ENCODE peak calls at places on chromosomes 11 and 22, in nine cellular contexts. U is fibroblast of lung, L is psoas muscle, D is mammary epithelial cell, Z is astrocyte of the spinal cord, X is HepG2, N is esophagus muscularis mucosa, G is upper lobe of right lung, O is body of pancreas. I is an unnamed sample.

GRCh38 chr22:49046000-49046545 is 781.6 kb downstream of the BRD1 start:
- DNase-seq in D (no peak), O (no peak), G (no peak), N (no peak), X (no peak), L (no peak), Z (no peak), U (no peak), I (no peak)

GRCh38 chr11:84384637-84385227 is 1098.6 kb upstream of the CCDC90B start:
- DNase-seq in N (no peak), Z (peak; percentile 66), U (peak; percentile 49), L (peak; percentile 16), G (no peak), D (peak; percentile 28), O (peak; percentile 60), X (peak; percentile 30), I (peak; percentile 21)

GRCh38 chr11:17351510-17352176 is at the start of gene NCR3LG1:
- DNase-seq in L (peak; percentile 65), D (peak; percentile 72), X (peak; percentile 46), N (peak; percentile 92), G (peak; percentile 86), Z (peak; percentile 67), O (peak; percentile 52), U (peak; percentile 78), I (no peak)

GRCh38 chr11:96324912-96325311 is 18.1 kb downstream of the MAML2 start:
- DNase-seq in X (no peak), O (no peak), U (peak; percentile 54), L (no peak), Z (peak; percentile 78), G (no peak), N (no peak), D (peak; percentile 55), I (peak; percentile 61)

GRCh38 chr22:37139762-37140161 is 10.0 kb downstream of the IL2RB start:
- DNase-seq in O (no peak), N (no peak), L (no peak), G (no peak), X (no peak), D (no peak), U (no peak), Z (no peak), I (no peak)

GRCh38 chr11:110490886-110491285 is 61.1 kb downstream of the FDX1 start:
- DNase-seq in D (peak; percentile 61), X (no peak), O (no peak), U (peak; percentile 86), L (peak; percentile 29), Z (peak; percentile 20), N (peak; percentile 72), G (no peak), I (no peak)

GRCh38 chr22:39017596-39018365 is 3.1 kb upstream of the APOBEC3D start:
- DNase-seq in N (no peak), G (no peak), Z (no peak), U (no peak), L (no peak), D (no peak), O (no peak), X (no peak), I (no peak)

GRCh38 chr11:117724104-117724503 is 72.9 kb downstream of the DSCAML1 start:
- DNase-seq in D (no peak), X (no peak), N (no peak), Z (no peak), O (no peak), U (no peak), L (no peak), G (peak; percentile 26), I (no peak)

GRCh38 chr22:47107431-47107830 is 345.0 kb downstream of the TBC1D22A start:
- DNase-seq in X (no peak), D (peak; percentile 67), N (no peak), U (peak; percentile 80), L (no peak), G (no peak), Z (peak; percentile 83), O (no peak), I (peak; percentile 69)

GRCh38 chr11:84398017-84398626 is 1112.0 kb upstream of the CCDC90B start:
- DNase-seq in N (no peak), U (no peak), X (peak; percentile 7), Z (peak; percentile 24), L (no peak), D (peak; percentile 4), O (no peak), G (no peak), I (no peak)

GRCh38 chr11:2704896-2705606 is 5.3 kb upstream of the KCNQ1OT1 start:
- DNase-seq in G (peak; percentile 39), Z (no peak), X (no peak), D (no peak), N (no peak), L (peak; percentile 16), U (no peak), O (no peak), I (no peak)

GRCh38 chr11:112318193-112318592 is 57.5 kb upstream of the PLET1 start:
- DNase-seq in U (peak; percentile 92), X (no peak), D (peak; percentile 90), N (no peak), G (no peak), L (no peak), O (no peak), Z (peak; percentile 90), I (peak; percentile 84)

DNA sequence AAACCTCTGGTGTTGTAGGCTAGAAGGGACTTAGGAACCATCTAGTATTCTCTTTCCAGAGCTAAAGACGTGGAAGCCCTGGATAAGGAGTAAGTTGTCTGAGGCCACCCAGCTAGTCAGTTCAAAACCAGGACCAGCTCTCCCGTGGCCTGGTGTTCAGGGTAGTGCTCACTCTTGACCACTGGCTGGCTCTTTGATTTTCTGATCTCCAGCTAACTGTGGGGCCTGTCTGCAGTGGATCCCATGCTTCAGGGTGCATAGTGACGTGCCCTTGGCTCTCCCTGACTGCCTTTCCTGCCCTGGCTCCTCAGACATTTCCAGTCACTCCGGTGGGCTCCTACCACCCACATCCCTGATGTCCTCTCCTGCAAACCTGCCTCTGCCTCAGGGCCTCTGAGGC is 1.3 kb downstream of the CLMP start:
- DNase-seq in O (no peak), U (no peak), Z (no peak), D (no peak), N (no peak), G (no peak), X (no peak), L (no peak), I (no peak)
- H3K4me3 ChIP-seq in O (no peak overlapping the region), U (peak overlapping the region; percentile 80), Z (peak overlapping the region; percentile 72), D (peak overlapping the region; percentile 88), N (peak overlapping the region; percentile 68), G (peak overlapping the region; percentile 43), X (no peak overlapping the region), L (peak overlapping the region; percentile 60), I (peak overlapping the region; percentile 85)

GRCh38 chr11:74696488-74696887 is 34.7 kb downstream of the CHRDL2 start:
- DNase-seq in X (no peak), O (no peak), G (no peak), U (no peak), Z (no peak), D (no peak), L (peak; percentile 41), N (no peak), I (no peak)

GRCh38 chr11:74695705-74696280 is 35.4 kb downstream of the CHRDL2 start:
- DNase-seq in U (no peak), L (no peak), D (no peak), Z (no peak), O (no peak), N (no peak), G (no peak), X (no peak), I (no peak)

GRCh38 chr11:74694536-74694935 is 36.7 kb downstream of the CHRDL2 start:
- DNase-seq in U (no peak), L (no peak), X (no peak), N (no peak), Z (no peak), G (no peak), D (peak; percentile 83), O (no peak), I (no peak)

GRCh38 chr11:74693531-74693930 is 37.7 kb downstream of the CHRDL2 start:
- DNase-seq in N (no peak), L (no peak), U (no peak), D (no peak), G (no peak), X (no peak), O (no peak), Z (no peak), I (no peak)

GRCh38 chr11:74694136-74694535 is 37.1 kb downstream of the CHRDL2 start:
- DNase-seq in D (no peak), N (no peak), L (no peak), X (peak; percentile 57), Z (no peak), U (no peak), G (no peak), O (no peak), I (no peak)
- TF ChIP-seq CTCF in D (no peak), N (no peak), L (no peak), X (peak; percentile 64), Z (peak; percentile 33), U (no peak), G (no peak), O (no peak), I (peak; percentile 18)

DNA sequence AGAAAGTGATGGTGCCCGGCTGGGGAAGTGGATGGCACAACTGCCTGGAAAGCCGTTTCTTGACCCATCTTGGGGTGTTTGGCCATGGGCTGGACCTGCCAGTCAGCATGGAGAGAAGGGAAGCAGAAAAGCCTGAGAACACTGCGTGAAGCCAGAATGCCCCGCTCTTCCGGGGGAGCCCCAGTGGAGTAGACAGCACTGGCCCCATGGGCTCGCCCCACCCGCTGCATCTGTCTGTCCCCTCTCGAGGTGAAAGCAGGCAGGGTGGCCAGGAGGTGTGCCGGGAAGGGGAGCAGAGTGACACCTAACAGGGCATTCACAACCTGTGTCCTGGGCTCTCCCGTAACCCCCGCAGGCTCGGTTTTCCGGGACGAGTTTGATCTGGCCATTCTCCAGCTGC is 57.1 kb upstream of the TBCEL start:
- DNase-seq in L (no peak), X (no peak), U (no peak), D (no peak), N (no peak), G (no peak), O (no peak), Z (no peak), I (no peak)
- H3K4me3 ChIP-seq in L (no peak overlapping the region), X (no peak overlapping the region), U (no peak overlapping the region), D (no peak overlapping the region), N (no peak overlapping the region), G (no peak overlapping the region), O (no peak overlapping the region), Z (no peak overlapping the region), I (no peak overlapping the region)

GRCh38 chr11:88281317-88281712 is 56.2 kb downstream of the CTSC start:
- DNase-seq in L (no peak), X (no peak), Z (peak; percentile 15), G (no peak), D (no peak), U (peak; percentile 8), N (no peak), O (no peak), I (no peak)
- TF ChIP-seq CTCF in L (peak; percentile 4), X (no peak), Z (peak; percentile 16), G (no peak), D (peak; percentile 44), U (no peak), N (no peak), O (peak; percentile 21), I (no peak)